ENCODE peak calls at places on chromosomes 7 and 10, in six cellular contexts. R is chondrocyte, K is left ventricle myocardium inferior, X is fibroblast of lung, Q is foreskin fibroblast, L is A549. F is an unnamed sample.

GRCh38 chr10:93198401-93199175 is 124.9 kb downstream of the CYP26A1 start:
- DNase-seq in R (no peak), K (no peak), X (peak), Q (peak), L (no peak), F (peak)

GRCh38 chr7:144747961-144748360 is 87.9 kb downstream of the TPK1 start:
- DNase-seq in R (no peak), K (no peak), X (no peak), Q (no peak), L (no peak), F (no peak)

GRCh38 chr10:87863102-87863943 is at the start of the genes KLLN and PTEN:
- DNase-seq in R (peak), K (peak), X (peak), Q (peak), L (peak), F (peak)

GRCh38 chr10:6300784-6301180 is 98.0 kb downstream of the PFKFB3 start:
- DNase-seq in R (no peak), K (no peak), X (no peak), Q (no peak), L (no peak), F (no peak)

GRCh38 chr7:120402368-120402767 is 129.4 kb downstream of the KCND2 start:
- DNase-seq in R (no peak), K (no peak), X (peak), Q (no peak), L (no peak), F (no peak)

GRCh38 chr7:150903627-150904026 is 51.3 kb downstream of the AOC1 start:
- DNase-seq in R (no peak), K (peak), X (peak), Q (peak), L (no peak), F (peak)

GRCh38 chr7:1260236-1260635 is 27.6 kb downstream of the UNCX start:
- DNase-seq in R (no peak), K (no peak), X (no peak), Q (no peak), L (no peak), F (no peak)

GRCh38 chr7:116577320-116577871 is 52.6 kb downstream of the CAV1 start:
- DNase-seq in R (no peak), K (no peak), X (no peak), Q (no peak), L (no peak), F (no peak)

GRCh38 chr7:69790915-69791473 is 192.7 kb downstream of the AUTS2 start:
- DNase-seq in R (no peak), K (no peak), X (no peak), Q (no peak), L (no peak), F (peak)

GRCh38 chr7:90246184-90246583 is 1.2 kb downstream of the CFAP69 start:
- DNase-seq in R (no peak), K (no peak), X (peak), Q (peak), L (no peak), F (no peak)

GRCh38 chr7:38840736-38841460 is 68.1 kb downstream of the VPS41 start:
- DNase-seq in R (no peak), K (no peak), X (peak), Q (peak), L (no peak), F (no peak)

GRCh38 chr7:135744938-135745701 is 3.5 kb downstream of the FAM180A start:
- DNase-seq in R (no peak), K (no peak), X (peak), Q (peak), L (no peak), F (no peak)

GRCh38 chr10:112471878-112472487 is 25.0 kb downstream of the VTI1A start:
- DNase-seq in R (no peak), K (no peak), X (peak), Q (peak), L (peak), F (no peak)

GRCh38 chr10:93061594-93062498 is 1.2 kb downstream of the CYP26C1 start:
- DNase-seq in R (no peak), K (no peak), X (no peak), Q (peak), L (no peak), F (no peak)

GRCh38 chr10:99621454-99622246 is 1.4 kb upstream of the SLC25A28 start:
- DNase-seq in R (no peak), K (no peak), X (no peak), Q (no peak), L (no peak), F (no peak)

GRCh38 chr7:41984888-41985287 is 252.1 kb downstream of the GLI3 start:
- DNase-seq in R (no peak), K (no peak), X (peak), Q (peak), L (no peak), F (no peak)

GRCh38 chr10:46516660-46517416 is 39.6 kb downstream of the GPRIN2 start:
- DNase-seq in R (peak), K (no peak), X (peak), Q (peak), L (peak), F (peak)

GRCh38 chr10:59361659-59362183 is 628 bp downstream of the FAM13C start:
- DNase-seq in R (no peak), K (no peak), X (peak), Q (no peak), L (no peak), F (no peak)

GRCh38 chr7:150755473-150756099 is 18.4 kb downstream of the GIMAP5 start:
- DNase-seq in R (no peak), K (no peak), X (no peak), Q (no peak), L (no peak), F (no peak)

GRCh38 chr10:35336921-35337741 is 822 bp downstream of the CCNY start:
- DNase-seq in R (peak), K (peak), X (peak), Q (peak), L (peak), F (peak)

GRCh38 chr10:35789996-35790395 is 147.9 kb upstream of the FZD8 start:
- DNase-seq in R (no peak), K (no peak), X (peak), Q (no peak), L (no peak), F (no peak)

GRCh38 chr7:150858236-150859197 is 6.2 kb downstream of the AOC1 start:
- DNase-seq in R (no peak), K (no peak), X (no peak), Q (no peak), L (no peak), F (no peak)

GRCh38 chr10:102402512-102402896 is 7.0 kb downstream of the NFKB2 start:
- DNase-seq in R (no peak), K (no peak), X (no peak), Q (no peak), L (no peak), F (no peak)

GRCh38 chr7:152674860-152675760 is 831 bp downstream of the XRCC2 start:
- DNase-seq in R (no peak), K (no peak), X (peak), Q (peak), L (peak), F (no peak)

GRCh38 chr10:13765641-13766341 is 179.0 kb downstream of the PRPF18 start:
- DNase-seq in R (no peak), K (no peak), X (peak), Q (no peak), L (peak), F (no peak)

GRCh38 chr7:26646666-26647065 is 217.7 kb downstream of the SKAP2 start:
- DNase-seq in R (no peak), K (no peak), X (peak), Q (no peak), L (no peak), F (no peak)

GRCh38 chr7:44573464-44574285 is at the start of gene DDX56:
- DNase-seq in R (peak), K (peak), X (peak), Q (peak), L (peak), F (peak)

GRCh38 chr10:16853201-16853600 is 36.0 kb upstream of the RSU1 start:
- DNase-seq in R (no peak), K (no peak), X (peak), Q (peak), L (no peak), F (no peak)

GRCh38 chr10:2920638-2921037 is 146.7 kb upstream of the PFKP start:
- DNase-seq in R (no peak), K (no peak), X (no peak), Q (no peak), L (no peak), F (no peak)

GRCh38 chr10:61870521-61870895 is 31.0 kb upstream of the ARID5B start:
- DNase-seq in R (no peak), K (no peak), X (no peak), Q (no peak), L (no peak), F (no peak)
- TF ChIP-seq CTCF in R (no peak), K (no peak), X (no peak), Q (no peak), L (no peak), F (no peak)

GRCh38 chr7:92448185-92448747 is 984 bp downstream of the GATAD1 start:
- DNase-seq in R (no peak), K (peak), X (peak), Q (peak), L (peak), F (peak)
- TF ChIP-seq CTCF in R (peak), K (peak), X (peak), Q (peak), L (peak), F (peak)

DNA sequence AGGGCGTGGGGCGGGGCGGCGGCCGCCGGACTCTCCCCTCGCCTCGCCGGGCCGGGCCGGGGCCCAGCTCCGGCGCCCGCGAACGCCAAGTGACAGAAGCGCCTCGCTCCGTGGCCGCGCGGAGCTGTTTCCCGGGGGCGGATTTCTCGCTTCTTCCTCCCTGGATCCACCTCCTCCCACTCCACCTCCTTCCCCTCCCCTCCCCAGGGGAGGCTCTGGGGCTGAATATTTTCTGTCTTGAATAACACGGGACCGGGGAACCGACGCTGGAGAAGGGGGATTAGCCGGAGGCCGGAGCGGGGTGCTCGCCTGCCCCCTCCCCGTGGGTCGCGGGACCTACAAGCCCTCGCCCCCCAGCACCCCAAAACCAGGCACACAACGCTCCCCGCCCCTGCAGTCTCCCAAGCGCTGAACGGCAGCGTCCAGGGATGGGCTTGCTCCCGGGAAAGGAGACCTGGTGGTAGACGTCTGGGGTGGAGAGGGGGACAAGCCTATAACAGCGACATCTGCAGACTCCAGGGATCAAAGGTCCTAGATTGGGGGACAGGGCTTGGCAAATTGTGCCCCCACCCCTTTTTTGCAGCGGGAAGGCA is at the start of gene ARHGAP21:
- DNase-seq in R (no peak), K (peak), X (peak), Q (peak), L (peak), F (peak)
- TF ChIP-seq CTCF in R (peak), K (peak), X (no peak), Q (no peak), L (no peak), F (no peak)

GRCh38 chr10:31878486-31878885 is 50.1 kb downstream of the ARHGAP12 start:
- DNase-seq in R (no peak), K (no peak), X (no peak), Q (no peak), L (no peak), F (no peak)

GRCh38 chr10:31875608-31876007 is 53.0 kb downstream of the ARHGAP12 start:
- DNase-seq in R (no peak), K (no peak), X (no peak), Q (no peak), L (no peak), F (no peak)

GRCh38 chr10:31873724-31874123 is 54.9 kb downstream of the ARHGAP12 start:
- DNase-seq in R (no peak), K (no peak), X (no peak), Q (no peak), L (no peak), F (no peak)

GRCh38 chr10:31871266-31871887 is 57.3 kb downstream of the ARHGAP12 start:
- DNase-seq in R (no peak), K (no peak), X (no peak), Q (peak), L (no peak), F (no peak)

GRCh38 chr10:31876616-31877352 is 51.8 kb downstream of the ARHGAP12 start:
- DNase-seq in R (no peak), K (no peak), X (no peak), Q (peak), L (no peak), F (no peak)
- TF ChIP-seq CTCF in R (no peak), K (no peak), X (no peak), Q (no peak), L (no peak), F (no peak)

DNA sequence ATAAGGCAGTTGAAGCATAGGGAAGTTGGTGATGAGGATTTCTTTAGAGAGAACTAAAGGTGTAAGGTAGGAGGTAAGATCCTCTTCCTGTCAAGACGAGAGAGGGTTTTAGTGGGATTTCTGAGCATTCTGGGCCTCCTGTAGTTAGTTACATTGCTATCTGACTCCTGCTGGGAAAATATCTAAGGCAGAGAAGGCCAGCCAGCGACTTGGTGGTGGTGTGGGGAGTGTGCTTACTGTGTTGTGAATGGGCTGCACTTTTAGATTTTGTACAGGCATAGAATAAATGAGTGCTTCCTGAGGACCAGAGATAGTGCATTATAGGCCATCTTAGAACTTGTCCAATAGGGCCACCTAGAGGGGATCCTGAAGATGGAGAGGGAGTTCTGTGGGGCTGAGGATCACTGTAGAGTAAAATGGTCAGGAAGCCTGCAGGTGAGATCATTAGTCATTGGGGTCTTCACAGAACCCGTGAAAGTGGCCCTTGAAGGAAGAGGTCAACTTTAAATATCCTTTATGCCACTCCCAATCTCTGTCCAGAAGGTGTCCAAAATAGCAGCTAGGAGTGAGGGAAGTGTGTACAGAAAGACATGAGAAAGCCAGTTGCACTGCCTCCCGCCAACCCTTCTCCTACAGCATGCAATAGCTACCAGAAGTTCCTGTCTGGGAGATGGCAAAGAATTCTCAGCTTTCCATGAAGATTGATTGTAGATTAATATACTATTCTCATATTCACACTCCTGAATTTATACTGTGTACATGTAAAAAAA is 266.6 kb downstream of the POLR1F start:
- DNase-seq in R (no peak), K (no peak), X (peak), Q (peak), L (peak), F (no peak)
- TF ChIP-seq CTCF in R (peak), K (no peak), X (peak), Q (peak), L (peak), F (no peak)

DNA sequence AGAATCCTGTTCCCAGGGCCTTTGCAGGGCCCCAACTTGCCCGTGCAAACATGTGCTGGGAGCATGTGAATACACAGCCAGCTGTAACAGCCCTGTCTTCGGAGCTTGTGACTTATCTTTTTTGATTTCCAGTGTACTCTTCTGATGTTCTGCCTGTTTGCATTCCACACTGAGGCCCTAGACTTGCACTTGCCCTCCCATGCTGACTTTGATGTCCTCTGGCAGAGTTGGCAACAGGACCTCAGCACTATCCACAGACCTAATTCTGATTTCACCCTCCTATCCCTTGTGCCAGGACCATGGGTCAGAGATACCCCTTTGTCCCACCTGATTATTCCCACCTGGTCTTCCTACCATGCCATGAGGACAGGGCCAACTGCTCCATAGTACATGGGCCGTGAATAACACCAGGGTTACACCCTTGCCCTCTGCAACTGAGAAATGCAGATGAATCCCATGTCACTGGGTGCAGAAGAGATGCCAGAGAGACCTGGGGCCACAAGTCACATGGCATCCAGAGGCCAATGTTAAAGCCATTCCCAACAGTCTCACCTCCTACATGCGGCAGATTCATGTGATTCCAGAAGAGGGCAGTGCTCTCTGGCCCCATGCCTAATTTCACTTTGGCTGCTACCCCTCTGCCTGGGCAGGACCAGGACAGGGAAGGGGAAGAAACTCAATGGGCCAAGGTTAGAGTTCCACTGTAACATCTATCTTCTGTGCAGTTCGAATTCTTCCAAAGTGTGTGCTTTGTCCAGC is 43.0 kb downstream of the SCRN1 start:
- DNase-seq in R (no peak), K (peak), X (peak), Q (peak), L (peak), F (peak)
- TF ChIP-seq CTCF in R (peak), K (peak), X (peak), Q (peak), L (peak), F (no peak)

GRCh38 chr10:26310361-26310760 is 93.8 kb downstream of the GAD2 start:
- DNase-seq in R (no peak), K (no peak), X (no peak), Q (no peak), L (no peak), F (no peak)

GRCh38 chr10:26311383-26311940 is 94.9 kb downstream of the GAD2 start:
- DNase-seq in R (no peak), K (no peak), X (no peak), Q (no peak), L (peak), F (no peak)
- TF ChIP-seq CTCF in R (no peak), K (no peak), X (no peak), Q (no peak), L (no peak), F (no peak)

F was measured in testis.